ENCODE peak calls at places on chromosomes 13 and 19, in five cellular contexts. U, E, X, I and S are unnamed samples.

GRCh38 chr13:29905845-29906244 is 55.4 kb upstream of the UBL3 start:
- DNase-seq in U (peak; percentile 55), X (no peak), E (peak; percentile 81), I (no peak), S (no peak)

GRCh38 chr19:40801449-40802299 is 2.7 kb downstream of the EGLN2 start:
- DNase-seq in I (no peak), U (no peak), E (no peak), X (no peak), S (no peak)

GRCh38 chr19:50174100-50174793 is 11.2 kb upstream of the IZUMO2 start:
- DNase-seq in I (no peak), X (no peak), E (no peak), U (no peak), S (no peak)

GRCh38 chr13:51803422-51804294 is at the start of gene DHRS12:
- DNase-seq in X (peak; percentile 74), E (peak; percentile 94), I (peak; percentile 77), U (peak; percentile 68), S (peak; percentile 93)

GRCh38 chr19:42386974-42387707 is 3.0 kb downstream of the CNFN start:
- DNase-seq in I (peak; percentile 82), U (peak; percentile 30), X (peak; percentile 80), E (peak; percentile 87), S (peak; percentile 55)

GRCh38 chr13:42754801-42755513 is 26.4 kb upstream of the FAM216B start:
- DNase-seq in E (no peak), I (no peak), X (no peak), U (no peak), S (no peak)

GRCh38 chr19:29942404-29943261 is 594 bp downstream of the URI1 start:
- DNase-seq in U (peak; percentile 28), E (peak; percentile 67), X (peak; percentile 50), I (peak; percentile 67), S (peak; percentile 72)

GRCh38 chr19:56491399-56491798 is 14.3 kb upstream of the ZNF667 start:
- DNase-seq in I (no peak), X (no peak), E (no peak), U (no peak), S (no peak)

GRCh38 chr13:53098455-53098854 is 69.8 kb downstream of the OLFM4 start:
- DNase-seq in E (no peak), X (no peak), I (no peak), U (no peak), S (no peak)

GRCh38 chr19:12786149-12786870 is 5.0 kb upstream of the JUNB start:
- DNase-seq in U (no peak), X (no peak), I (no peak), E (peak; percentile 88), S (peak; percentile 74)

GRCh38 chr19:2552859-2553258 is 76.9 kb downstream of the GADD45B start:
- DNase-seq in X (no peak), I (no peak), U (no peak), E (no peak), S (no peak)

GRCh38 chr19:58563034-58563573 is 4.7 kb upstream of the UBE2M start:
- DNase-seq in U (no peak), E (peak; percentile 65), I (no peak), X (peak; percentile 31), S (no peak)

GRCh38 chr19:2461751-2462634 is 5.2 kb upstream of the LMNB2 start:
- DNase-seq in U (peak; percentile 49), X (peak; percentile 65), I (peak; percentile 63), E (peak; percentile 75), S (peak; percentile 68)

GRCh38 chr19:41324921-41325639 is 15.1 kb downstream of the CCDC97 start:
- DNase-seq in I (peak; percentile 73), E (peak; percentile 50), U (peak; percentile 78), X (peak; percentile 65), S (peak; percentile 89)

GRCh38 chr19:53659292-53659691 is 27.5 kb downstream of the DPRX start:
- DNase-seq in X (peak; percentile 31), U (no peak), E (no peak), I (peak; percentile 15), S (peak; percentile 41)

GRCh38 chr19:47315125-47315821 is 5.6 kb downstream of the C5AR1 start:
- DNase-seq in E (peak; percentile 38), I (no peak), X (no peak), U (peak; percentile 99), S (peak; percentile 41)

GRCh38 chr19:19459707-19460251 is 54.3 kb downstream of the GATAD2A start:
- DNase-seq in U (peak; percentile 58), E (no peak), I (no peak), X (no peak), S (no peak)

GRCh38 chr19:50415661-50416033 is 3.1 kb upstream of the SPIB start:
- DNase-seq in I (no peak), X (no peak), U (no peak), E (peak; percentile 59), S (no peak)

GRCh38 chr13:40333238-40333637 is 333.2 kb downstream of the FOXO1 start:
- DNase-seq in I (no peak), X (no peak), E (peak; percentile 8), U (no peak), S (no peak)

GRCh38 chr13:65592757-65593156 is 1637.4 kb downstream of the PCDH9 start:
- DNase-seq in I (no peak), X (no peak), U (peak; percentile 41), E (no peak), S (no peak)

GRCh38 chr13:20191902-20192469 is 752 bp downstream of the GJB2 start:
- DNase-seq in I (peak; percentile 23), X (no peak), U (no peak), E (peak; percentile 75), S (no peak)

GRCh38 chr19:21023901-21024300 is 3.4 kb downstream of the ZNF430 start:
- DNase-seq in I (no peak), X (no peak), U (peak; percentile 14), E (no peak), S (no peak)

GRCh38 chr19:3176715-3177501 is 1.7 kb upstream of the S1PR4 start:
- DNase-seq in I (no peak), X (no peak), E (peak; percentile 67), U (peak; percentile 33), S (no peak)

GRCh38 chr19:49337267-49338022 is 2.2 kb downstream of the CD37 start:
- DNase-seq in I (no peak), X (no peak), U (no peak), E (no peak), S (no peak)

GRCh38 chr13:40136896-40137295 is 481.4 kb downstream of the COG6 start:
- DNase-seq in X (no peak), E (no peak), U (no peak), I (no peak), S (no peak)

GRCh38 chr19:20565321-20566018 is at the start of gene ZNF737:
- DNase-seq in U (peak; percentile 97), I (peak; percentile 85), E (peak; percentile 98), X (peak; percentile 90), S (peak; percentile 98)

GRCh38 chr13:26946675-26947342 is 186.2 kb upstream of the GPR12 start:
- DNase-seq in I (no peak), U (peak; percentile 78), E (no peak), X (no peak), S (no peak)

GRCh38 chr13:80131204-80131603 is 209.7 kb downstream of the SPRY2 start:
- DNase-seq in E (peak; percentile 85), U (peak; percentile 78), X (peak; percentile 54), I (peak; percentile 77), S (peak; percentile 84)

GRCh38 chr13:94416454-94417080 is 62.9 kb downstream of the DCT start:
- DNase-seq in X (peak; percentile 52), I (peak; percentile 34), E (no peak), U (peak; percentile 30), S (no peak)

GRCh38 chr19:43681826-43682225 is 11.9 kb upstream of the PLAUR start:
- DNase-seq in U (no peak), X (no peak), E (no peak), I (no peak), S (no peak)

GRCh38 chr13:26941345-26942174 is 181.0 kb upstream of the GPR12 start:
- DNase-seq in U (peak; percentile 54), E (no peak), I (no peak), X (no peak), S (no peak)

GRCh38 chr19:29831041-29831548 is 19.3 kb downstream of the CCNE1 start:
- DNase-seq in I (no peak), E (no peak), U (no peak), X (no peak), S (no peak)

GRCh38 chr19:9937001-9937411 is 691 bp upstream of the OLFM2 start:
- DNase-seq in E (no peak), X (no peak), I (peak; percentile 22), U (no peak), S (no peak)

GRCh38 chr13:21694831-21695230 is 24.0 kb downstream of the FGF9 start:
- DNase-seq in X (no peak), E (no peak), I (no peak), U (no peak), S (peak; percentile 73)
- TF ChIP-seq CTCF in X (no peak), E (no peak), I (no peak), U (no peak), S (no peak)

GRCh38 chr13:98144501-98145350 is 1.8 kb downstream of the FARP1 start:
- DNase-seq in E (peak; percentile 34), X (peak; percentile 23), U (peak; percentile 77), I (peak; percentile 50), S (no peak)
- TF ChIP-seq CTCF in E (no peak), X (no peak), U (peak; percentile 24), I (no peak), S (no peak)

GRCh38 chr13:101121608-101122007 is 294.7 kb downstream of the NALCN start:
- DNase-seq in U (no peak), X (no peak), E (no peak), I (no peak), S (no peak)

GRCh38 chr13:101111894-101112293 is 304.4 kb downstream of the NALCN start:
- DNase-seq in X (no peak), U (peak; percentile 6), E (no peak), I (no peak), S (no peak)

GRCh38 chr13:101116826-101117225 is 299.5 kb downstream of the NALCN start:
- DNase-seq in I (no peak), X (no peak), U (no peak), E (no peak), S (no peak)

GRCh38 chr13:101116381-101116780 is 299.9 kb downstream of the NALCN start:
- DNase-seq in X (no peak), U (no peak), E (no peak), I (no peak), S (no peak)

GRCh38 chr13:101115762-101116161 is 300.5 kb downstream of the NALCN start:
- DNase-seq in X (no peak), I (no peak), E (no peak), U (peak; percentile 5), S (no peak)
- TF ChIP-seq CTCF in X (no peak), I (no peak), E (no peak), U (no peak), S (no peak)

GRCh38 chr13:97327521-97328221 is 105.5 kb downstream of the MBNL2 start:
- DNase-seq in I (no peak), U (no peak), X (no peak), E (no peak), S (no peak)
- TF ChIP-seq CTCF in I (no peak), U (no peak), X (no peak), E (no peak), S (no peak)